ENCODE peak calls at places on chromosome 15, in ten cellular contexts. Z is fibroblast of the aortic adventitia, W is uterus, F is HFF-Myc, X is Caco-2, N is body of pancreas, J is HFFc6, Y is WTC11, D is MCF 10A, V is Calu3. Q is an unnamed sample.

GRCh38 chr15:57445872-57446271 is 69.6 kb downstream of the CGNL1 start:
- DNase-seq in D (no peak), V (no peak), N (no peak), Y (no peak), X (no peak), J (no peak), W (no peak), F (no peak), Z (peak; percentile 51), Q (no peak)

GRCh38 chr15:101657968-101658784 is 6.0 kb upstream of the TM2D3 start:
- DNase-seq in Y (no peak), W (no peak), Z (no peak), N (peak; percentile 58), J (no peak), F (no peak), X (no peak), D (peak; percentile 72), V (no peak), Q (no peak)

GRCh38 chr15:78979456-78980320 is 34.8 kb upstream of the CTSH start:
- DNase-seq in J (peak; percentile 76), F (peak; percentile 82), X (peak; percentile 81), V (peak; percentile 85), Y (peak; percentile 71), W (peak; percentile 47), N (peak; percentile 84), Z (peak; percentile 84), D (peak; percentile 91), Q (peak; percentile 57)

GRCh38 chr15:43219929-43220886 is 610 bp downstream of the EPB42 start:
- DNase-seq in J (no peak), N (no peak), W (no peak), Z (no peak), F (no peak), X (no peak), V (no peak), D (no peak), Y (no peak), Q (no peak)

GRCh38 chr15:83275412-83275811 is 9.1 kb downstream of the BNC1 start:
- DNase-seq in X (no peak), J (peak; percentile 53), D (peak; percentile 45), N (no peak), Y (no peak), W (no peak), F (no peak), V (no peak), Z (no peak), Q (no peak)

GRCh38 chr15:58761010-58761388 is 10.1 kb upstream of the MINDY2 start:
- DNase-seq in W (no peak), Y (no peak), D (no peak), F (no peak), V (no peak), Z (no peak), X (no peak), N (no peak), J (no peak), Q (no peak)

GRCh38 chr15:85541744-85542143 is 161.3 kb downstream of the AKAP13 start:
- DNase-seq in N (no peak), W (no peak), F (no peak), D (no peak), Y (no peak), X (no peak), Z (no peak), V (no peak), J (no peak), Q (no peak)

GRCh38 chr15:98547741-98548166 is 100.6 kb upstream of the IGF1R start:
- DNase-seq in Z (peak; percentile 22), J (no peak), F (no peak), W (peak; percentile 30), N (no peak), Y (peak; percentile 42), X (no peak), D (no peak), V (peak; percentile 5), Q (peak; percentile 38)

GRCh38 chr15:90192961-90193786 is 8.0 kb upstream of the SEMA4B start:
- DNase-seq in N (peak; percentile 20), W (no peak), X (no peak), F (no peak), J (no peak), D (no peak), Y (no peak), V (no peak), Z (no peak), Q (peak; percentile 10)

GRCh38 chr15:34795267-34796081 is at the start of gene ACTC1:
- DNase-seq in J (peak; percentile 42), W (peak; percentile 48), D (peak; percentile 45), X (peak; percentile 28), V (peak; percentile 39), N (peak; percentile 40), Z (peak; percentile 21), F (no peak), Y (peak; percentile 73), Q (no peak)

GRCh38 chr15:65275728-65276126 is 11.0 kb downstream of the PARP16 start:
- DNase-seq in D (no peak), N (no peak), Z (peak; percentile 30), W (no peak), J (peak; percentile 31), F (no peak), Y (no peak), X (peak; percentile 65), V (no peak), Q (no peak)

GRCh38 chr15:57680021-57680420 is 26.5 kb upstream of the POLR2M start:
- DNase-seq in F (no peak), W (no peak), X (no peak), Z (peak; percentile 57), J (peak; percentile 78), V (no peak), N (no peak), Y (no peak), D (peak; percentile 67), Q (no peak)

GRCh38 chr15:99909914-99910313 is 176.7 kb upstream of the LYSMD4 start:
- DNase-seq in N (no peak), V (no peak), W (no peak), X (peak; percentile 19), Z (no peak), Y (peak; percentile 53), F (no peak), J (no peak), D (peak; percentile 13), Q (no peak)
- TF ChIP-seq CTCF in N (no peak), V (no peak), W (no peak), X (peak; percentile 12), Z (no peak), Y (no peak), F (peak; percentile 3), J (peak; percentile 17), D (no peak), Q (no peak)

GRCh38 chr15:93289951-93290350 is 200.9 kb upstream of the RGMA start:
- DNase-seq in F (no peak), W (no peak), N (no peak), X (no peak), V (no peak), Z (no peak), J (no peak), Y (no peak), D (no peak), Q (no peak)
- TF ChIP-seq CTCF in F (no peak), W (no peak), N (no peak), X (no peak), V (no peak), Z (no peak), J (no peak), Y (no peak), D (no peak), Q (no peak)

DNA sequence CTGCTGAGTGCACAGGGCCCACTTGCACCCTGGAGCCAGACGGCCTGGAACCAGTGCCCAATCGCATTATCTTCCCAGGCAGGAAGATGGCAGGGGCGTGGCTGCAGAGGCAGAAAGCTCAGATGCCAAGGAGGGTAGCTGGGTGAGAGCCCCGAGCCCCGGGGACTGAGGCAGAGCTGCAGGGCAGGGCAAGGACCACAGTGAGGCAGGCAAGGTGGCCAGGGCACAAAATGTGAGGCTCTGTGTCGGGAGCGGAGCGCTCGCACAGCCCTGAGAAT is 1.6 kb upstream of the CCDC33 start:
- DNase-seq in X (no peak), F (no peak), Y (no peak), V (no peak), W (no peak), J (no peak), Z (no peak), D (no peak), N (no peak), Q (no peak)
- TF ChIP-seq CTCF in X (no peak), F (no peak), Y (no peak), V (no peak), W (no peak), J (no peak), Z (no peak), D (no peak), N (no peak), Q (no peak)

DNA sequence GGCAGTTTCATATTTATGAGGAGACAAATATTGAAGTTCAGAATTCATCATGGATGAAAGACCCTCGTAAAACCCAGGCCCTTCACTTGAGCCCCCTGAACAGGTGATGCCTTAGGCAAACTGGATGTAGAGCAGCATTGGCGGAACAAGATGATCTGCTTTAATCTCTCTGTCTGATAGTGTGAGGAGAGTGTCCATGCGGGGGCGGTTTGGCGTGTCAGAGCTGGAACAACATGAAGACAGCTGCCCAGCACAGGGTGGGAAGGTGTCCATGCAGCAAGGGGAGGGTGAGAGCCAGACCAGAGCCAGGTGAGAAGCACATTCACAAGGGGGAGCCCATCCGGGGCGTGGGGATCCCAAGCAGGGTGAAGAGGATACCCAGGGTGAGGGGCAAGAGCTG is 31.8 kb upstream of the ANP32A start:
- DNase-seq in J (no peak), N (no peak), W (no peak), X (no peak), V (no peak), D (no peak), Z (no peak), F (no peak), Y (no peak), Q (no peak)
- TF ChIP-seq CTCF in J (no peak), N (no peak), W (no peak), X (no peak), V (no peak), D (no peak), Z (no peak), F (no peak), Y (no peak), Q (no peak)

DNA sequence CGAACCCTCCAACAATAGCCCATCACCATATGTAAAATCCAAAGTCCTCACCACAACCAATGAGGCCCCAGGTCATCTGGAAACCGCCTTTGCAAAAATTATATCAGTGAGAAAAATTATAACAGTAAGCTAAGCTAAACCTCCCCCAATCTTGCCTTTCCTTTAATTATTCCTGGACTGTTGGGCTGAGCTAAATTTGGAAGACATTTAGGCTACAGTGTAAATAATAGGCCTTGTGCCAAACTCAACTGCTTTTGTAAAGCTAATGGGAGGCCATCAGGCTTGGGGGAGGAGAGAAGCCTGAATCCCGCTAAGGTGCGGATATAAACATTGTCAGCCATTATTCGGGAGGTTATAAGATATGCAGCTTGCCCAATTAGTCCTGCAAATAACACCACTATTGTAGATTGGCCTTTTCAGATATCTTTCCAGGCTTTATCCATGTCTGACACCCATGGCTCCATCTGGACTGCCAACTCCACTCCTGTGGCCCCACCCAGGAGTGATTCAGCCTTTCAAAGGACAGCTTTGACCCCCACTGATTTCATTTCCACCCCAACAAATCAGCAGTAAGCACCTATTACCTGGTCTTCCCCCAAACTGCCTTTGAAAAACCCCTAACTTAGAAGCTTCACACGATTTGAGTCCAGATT is 53.0 kb upstream of the CA12 start:
- DNase-seq in D (no peak), J (no peak), Y (no peak), Z (no peak), W (no peak), V (no peak), X (no peak), N (no peak), F (no peak), Q (no peak)
- TF ChIP-seq CTCF in D (no peak), J (no peak), Y (no peak), Z (no peak), W (no peak), V (no peak), X (no peak), N (no peak), F (no peak), Q (no peak)